ENCODE peak calls at places on chromosomes 13 and 19, in eight cellular contexts. M, Y, U, C, T, S, L and X are unnamed samples.

GRCh38 chr13:51833980-51834379 is 11.0 kb downstream of the TMEM272 start:
- DNase-seq in M (no peak), Y (no peak), U (no peak), C (no peak), T (no peak), S (no peak), L (no peak), X (no peak)

GRCh38 chr19:32630338-32630737 is 44.6 kb downstream of the ANKRD27 start:
- DNase-seq in M (no peak), Y (no peak), U (no peak), C (no peak), T (no peak), S (no peak), L (no peak), X (no peak)

GRCh38 chr19:38375098-38375493 is 725 bp downstream of the PSMD8 start:
- DNase-seq in M (no peak), Y (no peak), U (no peak), C (no peak), T (no peak), S (no peak), L (no peak), X (no peak)

GRCh38 chr19:4911786-4912672 is 2.7 kb downstream of the UHRF1 start:
- DNase-seq in M (peak), Y (peak), U (peak), C (peak), T (peak), S (peak), L (peak), X (peak)

GRCh38 chr13:21047087-21047486 is 14.3 kb downstream of the LATS2 start:
- DNase-seq in M (no peak), Y (no peak), U (no peak), C (no peak), T (no peak), S (no peak), L (no peak), X (no peak)

GRCh38 chr19:52066258-52066866 is 17.7 kb upstream of the ZNF432 start:
- DNase-seq in M (no peak), Y (no peak), U (no peak), C (no peak), T (no peak), S (no peak), L (no peak), X (no peak)

GRCh38 chr13:103694033-103694432 is 627.8 kb upstream of the SLC10A2 start:
- DNase-seq in M (no peak), Y (no peak), U (no peak), C (no peak), T (no peak), S (no peak), L (no peak), X (no peak)

GRCh38 chr19:14550201-14550754 is 20.9 kb downstream of the TECR start:
- DNase-seq in M (no peak), Y (no peak), U (no peak), C (no peak), T (no peak), S (no peak), L (no peak), X (no peak)

GRCh38 chr19:2771786-2772674 is 11.0 kb downstream of the SGTA start:
- DNase-seq in M (no peak), Y (no peak), U (no peak), C (no peak), T (no peak), S (no peak), L (no peak), X (no peak)

GRCh38 chr19:41882568-41883462 is at the start of gene ARHGEF1:
- DNase-seq in M (peak), Y (no peak), U (no peak), C (no peak), T (peak), S (no peak), L (peak), X (peak)

GRCh38 chr19:5804516-5805464 is at the start of gene NRTN:
- DNase-seq in M (peak), Y (peak), U (no peak), C (peak), T (peak), S (no peak), L (no peak), X (peak)

GRCh38 chr13:33787051-33787591 is 30.8 kb upstream of the RFC3 start:
- DNase-seq in M (no peak), Y (no peak), U (no peak), C (no peak), T (no peak), S (no peak), L (no peak), X (peak)

GRCh38 chr13:63345835-63346234 is 1930.2 kb upstream of the PCDH20 start:
- DNase-seq in M (no peak), Y (no peak), U (no peak), C (no peak), T (no peak), S (no peak), L (no peak), X (no peak)

GRCh38 chr19:41354343-41354974 is 737 bp upstream of the TGFB1 start:
- DNase-seq in M (no peak), Y (no peak), U (no peak), C (no peak), T (no peak), S (no peak), L (no peak), X (no peak)